ENCODE peak calls at places on chromosomes 7 and 10, in nine cellular contexts. O is astrocyte; B is tibial artery; M is uterus; Q is heart right ventricle; F is fibroblast of lung; I is RWPE2; U is IMR-90; K is CD8-positive, alpha-beta T cell. H is an unnamed sample.

GRCh38 chr7:77427996-77428603 is 12.0 kb upstream of the GSAP start:
- DNase-seq in O (peak), B (no peak), M (no peak), Q (peak), F (peak), I (no peak), U (peak), K (no peak), H (no peak)

GRCh38 chr10:62917475-62918238 is 101.5 kb upstream of the EGR2 start:
- DNase-seq in O (no peak), B (no peak), M (no peak), Q (no peak), F (no peak), I (no peak), U (no peak), K (no peak), H (no peak)

GRCh38 chr7:150417239-150417638 is 33.2 kb upstream of the GIMAP8 start:
- DNase-seq in O (no peak), B (no peak), M (no peak), Q (no peak), F (no peak), I (peak), U (no peak), K (no peak), H (no peak)

GRCh38 chr7:38629621-38630020 is 1.6 kb downstream of the AMPH start:
- DNase-seq in O (peak), B (no peak), M (no peak), Q (no peak), F (no peak), I (no peak), U (peak), K (no peak), H (no peak)

GRCh38 chr7:91082038-91082437 is 182.2 kb upstream of the FZD1 start:
- DNase-seq in O (peak), B (no peak), M (no peak), Q (no peak), F (peak), I (no peak), U (peak), K (no peak), H (no peak)

GRCh38 chr7:117066668-117067067 is 113.4 kb downstream of the ST7 start:
- DNase-seq in O (no peak), B (no peak), M (no peak), Q (no peak), F (no peak), I (no peak), U (no peak), K (no peak), H (no peak)

GRCh38 chr7:73824986-73825385 is 5.8 kb upstream of the CLDN4 start:
- DNase-seq in O (no peak), B (no peak), M (no peak), Q (no peak), F (no peak), I (no peak), U (no peak), K (no peak), H (peak)

GRCh38 chr7:92621026-92621540 is 30.9 kb upstream of the FAM133B start:
- DNase-seq in O (peak), B (peak), M (peak), Q (peak), F (peak), I (peak), U (peak), K (peak), H (no peak)

GRCh38 chr10:75397571-75397921 is 4.0 kb downstream of the ZNF503 start:
- DNase-seq in O (no peak), B (no peak), M (peak), Q (no peak), F (peak), I (no peak), U (no peak), K (no peak), H (no peak)

GRCh38 chr10:16803464-16803863 is 13.8 kb downstream of the RSU1 start:
- DNase-seq in O (no peak), B (no peak), M (no peak), Q (no peak), F (no peak), I (no peak), U (no peak), K (no peak), H (no peak)

GRCh38 chr7:138154646-138155045 is 78.4 kb downstream of the AKR1D1 start:
- DNase-seq in O (no peak), B (no peak), M (no peak), Q (no peak), F (no peak), I (no peak), U (no peak), K (no peak), H (no peak)

GRCh38 chr7:82288769-82289535 is 154.6 kb downstream of the CACNA2D1 start:
- DNase-seq in O (peak), B (no peak), M (no peak), Q (no peak), F (no peak), I (no peak), U (no peak), K (no peak), H (no peak)

GRCh38 chr10:101222683-101223273 is 6.5 kb downstream of the LBX1 start:
- DNase-seq in O (no peak), B (no peak), M (no peak), Q (no peak), F (no peak), I (no peak), U (no peak), K (no peak), H (no peak)

GRCh38 chr10:126227762-126228134 is 160.5 kb downstream of the ADAM12 start:
- DNase-seq in O (no peak), B (no peak), M (no peak), Q (no peak), F (peak), I (no peak), U (peak), K (no peak), H (no peak)

GRCh38 chr7:20786779-20787651 is at the start of gene SP8:
- DNase-seq in O (no peak), B (no peak), M (no peak), Q (no peak), F (no peak), I (peak), U (peak), K (no peak), H (no peak)

GRCh38 chr10:519716-520401 is 169.6 kb downstream of the DIP2C start:
- DNase-seq in O (no peak), B (peak), M (no peak), Q (no peak), F (no peak), I (no peak), U (no peak), K (no peak), H (peak)

GRCh38 chr10:133141963-133142350 is 18.1 kb upstream of the KNDC1 start:
- DNase-seq in O (no peak), B (peak), M (peak), Q (no peak), F (no peak), I (no peak), U (no peak), K (no peak), H (peak)

GRCh38 chr7:641966-642365 is 84.5 kb upstream of the DNAAF5 start:
- DNase-seq in O (no peak), B (no peak), M (no peak), Q (no peak), F (no peak), I (no peak), U (no peak), K (no peak), H (peak)

GRCh38 chr7:98224701-98225181 is 13.5 kb downstream of the BHLHA15 start:
- DNase-seq in O (no peak), B (no peak), M (no peak), Q (no peak), F (no peak), I (peak), U (no peak), K (no peak), H (no peak)

GRCh38 chr10:99450156-99450555 is 19.7 kb upstream of the GOT1 start:
- DNase-seq in O (no peak), B (no peak), M (no peak), Q (no peak), F (no peak), I (no peak), U (no peak), K (no peak), H (no peak)

GRCh38 chr10:89245802-89246201 is 5.8 kb downstream of the LIPA start:
- DNase-seq in O (no peak), B (no peak), M (no peak), Q (no peak), F (no peak), I (no peak), U (no peak), K (no peak), H (no peak)

GRCh38 chr10:71973777-71974488 is 9.7 kb downstream of the CHST3 start:
- DNase-seq in O (no peak), B (no peak), M (no peak), Q (no peak), F (no peak), I (no peak), U (no peak), K (no peak), H (no peak)
- H3K27ac ChIP-seq in O (peak), B (peak), M (peak), Q (peak), F (no peak), I (peak), U (no peak), K (no peak), H (peak)

GRCh38 chr10:78972947-78973900 is 95.5 kb upstream of the ZMIZ1 start:
- DNase-seq in O (peak), B (peak), M (peak), Q (peak), F (peak), I (no peak), U (peak), K (peak), H (peak)
- TF ChIP-seq CTCF in O (no peak), B (no peak), M (no peak), Q (no peak), F (no peak), I (no peak), U (no peak), K (no peak), H (no peak)

GRCh38 chr7:1669486-1669951 is 558 bp upstream of the ELFN1 start:
- DNase-seq in O (no peak), B (peak), M (no peak), Q (no peak), F (no peak), I (no peak), U (no peak), K (peak), H (peak)

GRCh38 chr7:1668932-1669485 is 1.1 kb upstream of the ELFN1 start:
- DNase-seq in O (peak), B (peak), M (no peak), Q (no peak), F (peak), I (peak), U (peak), K (no peak), H (peak)

GRCh38 chr7:1670894-1671875 is 1.1 kb downstream of the ELFN1 start:
- DNase-seq in O (no peak), B (peak), M (no peak), Q (no peak), F (no peak), I (peak), U (no peak), K (peak), H (peak)

GRCh38 chr7:1668486-1668931 is 1.6 kb upstream of the ELFN1 start:
- DNase-seq in O (no peak), B (peak), M (no peak), Q (no peak), F (no peak), I (peak), U (no peak), K (no peak), H (peak)

DNA sequence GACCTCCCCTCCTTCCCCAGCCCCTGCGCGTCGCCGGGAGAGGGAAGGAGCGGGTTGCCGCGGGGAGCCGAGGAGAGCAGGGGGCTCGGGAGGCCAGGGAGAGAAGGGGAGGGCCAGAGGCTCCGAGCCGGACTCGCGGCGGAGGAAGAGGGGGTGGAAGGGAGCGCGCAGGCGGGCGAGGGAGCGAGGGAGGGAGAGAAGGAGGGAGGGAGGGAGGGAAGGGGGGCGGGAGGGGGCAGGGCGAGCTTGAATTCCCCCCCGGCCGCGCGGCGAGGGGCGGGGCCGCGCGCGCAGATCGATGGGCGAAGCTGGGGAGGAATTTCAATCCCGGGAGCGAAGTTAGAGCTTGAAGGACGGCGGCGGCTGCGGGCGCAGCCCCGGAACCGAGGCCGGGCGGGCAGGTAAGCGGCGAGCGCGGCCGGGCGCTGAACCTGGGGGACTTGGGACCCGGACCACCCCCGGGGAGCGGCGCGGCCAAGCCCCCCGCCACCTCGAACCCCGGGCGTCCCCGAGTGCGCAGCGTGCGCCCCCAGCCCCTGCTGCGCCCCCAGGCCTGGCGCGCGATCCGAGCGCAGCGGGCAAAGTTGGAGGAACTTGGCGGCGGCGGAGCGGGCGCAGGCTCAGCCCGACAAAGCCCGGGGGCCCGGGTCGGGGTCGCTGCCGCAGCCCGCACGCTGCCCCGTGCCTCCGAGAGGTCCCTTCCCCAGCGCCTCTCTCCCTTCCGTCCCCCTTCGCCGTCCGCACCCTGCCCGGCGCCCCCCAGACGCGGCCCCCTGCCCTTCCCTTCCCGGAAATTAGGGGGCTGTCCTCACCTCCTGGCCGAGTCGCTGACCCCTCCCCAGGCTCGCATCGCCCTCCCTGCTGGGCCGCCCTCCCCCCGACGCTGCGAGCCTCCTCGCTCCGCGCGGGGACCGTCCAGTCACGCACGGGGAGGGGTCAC is at the start of gene ELFN1:
- DNase-seq in O (peak), B (peak), M (no peak), Q (no peak), F (peak), I (peak), U (peak), K (peak), H (peak)
- H3K4me3 ChIP-seq in O (peak), B (no peak), M (peak), Q (peak), F (peak), I (no peak), U (peak), K (no peak), H (peak)

GRCh38 chr10:115975031-115975430 is 298.0 kb downstream of the GFRA1 start:
- DNase-seq in O (no peak), B (no peak), M (no peak), Q (no peak), F (no peak), I (no peak), U (no peak), K (no peak), H (no peak)
- H3K27ac ChIP-seq in O (no peak), B (peak), M (no peak), Q (no peak), F (no peak), I (no peak), U (no peak), K (no peak), H (no peak)

GRCh38 chr10:6601224-6601805 is 21.2 kb upstream of the PRKCQ start:
- DNase-seq in O (no peak), B (no peak), M (no peak), Q (no peak), F (no peak), I (no peak), U (no peak), K (peak), H (no peak)
- TF ChIP-seq CTCF in O (no peak), B (no peak), M (no peak), Q (no peak), F (no peak), I (peak), U (no peak), K (peak), H (no peak)

GRCh38 chr7:107105591-107106245 is 61.2 kb downstream of the PRKAR2B start:
- DNase-seq in O (no peak), B (no peak), M (no peak), Q (no peak), F (no peak), I (no peak), U (no peak), K (no peak), H (no peak)

GRCh38 chr7:107113866-107114265 is 54.9 kb upstream of the HBP1 start:
- DNase-seq in O (no peak), B (no peak), M (no peak), Q (no peak), F (no peak), I (no peak), U (no peak), K (no peak), H (no peak)

GRCh38 chr7:107111196-107111595 is 57.6 kb upstream of the HBP1 start:
- DNase-seq in O (no peak), B (no peak), M (no peak), Q (no peak), F (no peak), I (no peak), U (no peak), K (no peak), H (no peak)

GRCh38 chr7:107109955-107110354 is 58.8 kb upstream of the HBP1 start:
- DNase-seq in O (no peak), B (no peak), M (no peak), Q (no peak), F (no peak), I (no peak), U (no peak), K (no peak), H (no peak)

DNA sequence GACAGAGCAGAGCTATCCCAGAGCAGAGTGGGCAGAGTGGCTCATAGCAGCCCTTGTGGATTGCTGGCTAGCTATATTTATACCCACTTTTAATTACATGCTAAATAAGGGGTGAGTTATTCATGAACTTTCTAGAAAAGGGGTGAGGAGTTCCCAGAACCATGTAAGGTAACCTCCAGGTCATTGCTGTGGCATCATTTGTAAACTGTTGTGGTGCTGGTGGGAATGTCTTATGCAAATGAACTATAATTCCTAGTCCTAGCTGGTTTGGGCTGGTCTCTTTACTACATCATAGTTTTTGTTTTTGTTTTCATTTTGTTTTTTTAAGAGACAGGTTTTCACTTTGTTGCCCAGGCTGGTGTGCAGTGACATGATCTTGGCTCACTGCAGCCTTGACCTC is 59.9 kb upstream of the HBP1 start:
- DNase-seq in O (no peak), B (no peak), M (no peak), Q (no peak), F (no peak), I (no peak), U (no peak), K (no peak), H (no peak)
- H3K4me3 ChIP-seq in O (no peak), B (no peak), M (no peak), Q (no peak), F (no peak), I (no peak), U (no peak), K (no peak), H (no peak)

DNA sequence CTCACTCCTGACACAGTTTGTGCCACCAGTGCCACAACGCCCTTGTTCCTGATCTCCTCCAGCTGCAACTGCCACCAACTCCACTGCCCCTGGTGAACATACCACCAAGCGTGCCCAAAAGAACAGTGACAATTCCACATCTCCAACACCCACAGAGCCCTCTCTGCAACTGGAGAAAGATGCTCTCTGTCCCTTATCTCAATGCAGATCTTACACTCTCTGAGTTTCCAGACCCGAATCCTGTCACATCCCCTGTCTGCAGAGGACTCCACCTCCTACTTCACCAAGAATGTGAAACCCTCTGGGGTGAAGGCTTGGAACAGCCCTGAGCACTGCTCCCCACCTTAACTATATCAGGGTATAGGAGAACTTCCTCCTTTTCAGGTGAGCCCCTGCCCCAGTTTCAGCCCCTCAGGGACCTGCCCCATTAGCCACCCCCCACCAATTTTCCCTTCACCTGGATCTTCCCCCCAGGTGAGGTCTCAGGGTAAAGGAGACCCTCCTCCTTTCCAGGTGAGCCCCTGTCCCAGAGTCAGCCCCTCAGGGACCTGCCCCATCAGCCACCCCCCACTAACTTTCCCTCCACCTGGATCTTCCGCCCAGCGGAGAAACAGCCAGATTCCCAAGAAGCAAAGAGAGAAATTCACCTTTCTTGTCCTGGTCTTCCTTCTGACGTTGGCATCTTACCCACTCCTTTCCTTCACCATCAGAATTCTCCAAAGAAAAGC is 55.0 kb downstream of the CPXM2 start:
- DNase-seq in O (no peak), B (no peak), M (no peak), Q (no peak), F (no peak), I (no peak), U (no peak), K (no peak), H (no peak)
- H3K27ac ChIP-seq in O (no peak), B (no peak), M (no peak), Q (no peak), F (no peak), I (no peak), U (no peak), K (no peak), H (no peak)

GRCh38 chr10:49379596-49380410 is 16.1 kb downstream of the DRGX start:
- DNase-seq in O (no peak), B (no peak), M (no peak), Q (no peak), F (no peak), I (no peak), U (no peak), K (no peak), H (no peak)
- TF ChIP-seq CTCF in O (no peak), B (no peak), M (no peak), Q (peak), F (no peak), I (peak), U (peak), K (no peak), H (no peak)

H was measured in upper lobe of right lung.